ENCODE peak calls at places on chromosomes 12 and 14, in four cellular contexts. D is NB4, Z is dorsolateral prefrontal cortex, G is tibial artery. K is an unnamed sample.

GRCh38 chr12:96912261-96912660 is 5.2 kb downstream of the NEDD1 start:
- DNase-seq in Z (no peak), D (no peak), G (no peak), K (no peak)

GRCh38 chr14:31990959-31991541 is 86.1 kb upstream of the ARHGAP5 start:
- DNase-seq in D (no peak), G (no peak), Z (no peak), K (no peak)

GRCh38 chr14:51206462-51206861 is 33.6 kb upstream of the TMX1 start:
- DNase-seq in D (no peak), G (no peak), Z (no peak), K (no peak)

GRCh38 chr12:14774944-14775651 is 28.2 kb downstream of the WBP11 start:
- DNase-seq in Z (no peak), G (peak; percentile 40), D (peak; percentile 71), K (no peak)

GRCh38 chr12:108270035-108270840 is 68.9 kb downstream of the CMKLR1 start:
- DNase-seq in D (peak; percentile 13), Z (no peak), G (no peak), K (no peak)

GRCh38 chr12:46160081-46160980 is 108.5 kb downstream of the SLC38A1 start:
- DNase-seq in Z (no peak), D (no peak), G (peak; percentile 34), K (peak; percentile 96)

GRCh38 chr12:10075451-10075850 is 23.3 kb downstream of the CLEC1A start:
- DNase-seq in G (no peak), D (no peak), Z (no peak), K (no peak)

GRCh38 chr12:110107369-110108281 is 16.5 kb upstream of the IFT81 start:
- DNase-seq in D (no peak), Z (no peak), G (peak; percentile 61), K (peak; percentile 77)

GRCh38 chr14:31541702-31542101 is 19.5 kb upstream of the NUBPL start:
- DNase-seq in G (no peak), Z (no peak), D (no peak), K (no peak)

GRCh38 chr14:105401699-105402098 is 3.4 kb downstream of the TEX22 start:
- DNase-seq in G (no peak), Z (no peak), D (no peak), K (no peak)

GRCh38 chr12:644293-644639 is 19.0 kb downstream of the NINJ2 start:
- DNase-seq in Z (no peak), D (no peak), G (no peak), K (no peak)

GRCh38 chr12:58372298-58372697 is 430.9 kb downstream of the ATP23 start:
- DNase-seq in Z (no peak), D (no peak), G (no peak), K (no peak)

GRCh38 chr12:94614288-94614721 is 36.1 kb downstream of the TMCC3 start:
- DNase-seq in G (no peak), Z (no peak), D (no peak), K (no peak)

GRCh38 chr14:64324461-64325255 is 30.5 kb upstream of the ESR2 start:
- DNase-seq in D (no peak), G (no peak), Z (no peak), K (no peak)

GRCh38 chr12:129887047-129887568 is 16.7 kb downstream of the TMEM132D start:
- DNase-seq in D (no peak), G (no peak), Z (no peak), K (no peak)

GRCh38 chr12:107632246-107632645 is 53.4 kb upstream of the PWP1 start:
- DNase-seq in G (no peak), D (peak; percentile 38), Z (no peak), K (no peak)

GRCh38 chr12:50201987-50202521 is 34.9 kb upstream of the CERS5 start:
- DNase-seq in G (no peak), D (no peak), Z (no peak), K (no peak)

DNA sequence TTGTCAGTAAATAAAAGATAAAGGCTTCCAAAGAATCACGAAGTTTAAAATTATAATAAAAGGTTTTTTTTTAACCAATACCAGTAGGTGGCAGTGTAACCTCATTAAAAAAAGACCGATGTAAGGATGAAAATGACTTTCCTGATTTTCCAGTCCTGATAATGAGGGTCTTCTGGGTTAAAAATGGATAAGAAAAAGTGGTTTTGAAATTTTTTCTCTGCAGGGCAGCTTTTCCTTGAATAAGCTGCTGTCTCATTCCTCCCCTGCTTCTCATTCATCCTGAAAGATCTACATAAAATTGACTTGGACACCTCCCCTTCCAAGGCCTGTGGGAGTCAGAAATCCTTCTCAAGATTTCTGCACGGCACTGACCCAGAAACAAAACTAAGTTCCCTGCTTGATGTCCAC is 58.9 kb upstream of the FBXO33 start:
- DNase-seq in Z (no peak), G (no peak), D (peak; percentile 38), K (no peak)
- TF ChIP-seq CTCF in Z (peak; percentile 59), G (peak; percentile 55), D (peak; percentile 4), K (peak; percentile 25)

GRCh38 chr12:120684523-120684932 is 2.4 kb upstream of the MLEC start:
- DNase-seq in G (no peak), D (peak; percentile 70), Z (no peak), K (no peak)

GRCh38 chr12:120687570-120688289 is 781 bp downstream of the MLEC start:
- DNase-seq in G (peak; percentile 34), Z (no peak), D (peak; percentile 63), K (no peak)

GRCh38 chr12:120688527-120689071 is 1.6 kb downstream of the MLEC start:
- DNase-seq in Z (no peak), D (peak; percentile 84), G (no peak), K (no peak)

GRCh38 chr12:120686151-120686689 is 729 bp upstream of the MLEC start:
- DNase-seq in Z (peak; percentile 99), D (peak; percentile 100), G (peak; percentile 97), K (peak; percentile 88)

DNA sequence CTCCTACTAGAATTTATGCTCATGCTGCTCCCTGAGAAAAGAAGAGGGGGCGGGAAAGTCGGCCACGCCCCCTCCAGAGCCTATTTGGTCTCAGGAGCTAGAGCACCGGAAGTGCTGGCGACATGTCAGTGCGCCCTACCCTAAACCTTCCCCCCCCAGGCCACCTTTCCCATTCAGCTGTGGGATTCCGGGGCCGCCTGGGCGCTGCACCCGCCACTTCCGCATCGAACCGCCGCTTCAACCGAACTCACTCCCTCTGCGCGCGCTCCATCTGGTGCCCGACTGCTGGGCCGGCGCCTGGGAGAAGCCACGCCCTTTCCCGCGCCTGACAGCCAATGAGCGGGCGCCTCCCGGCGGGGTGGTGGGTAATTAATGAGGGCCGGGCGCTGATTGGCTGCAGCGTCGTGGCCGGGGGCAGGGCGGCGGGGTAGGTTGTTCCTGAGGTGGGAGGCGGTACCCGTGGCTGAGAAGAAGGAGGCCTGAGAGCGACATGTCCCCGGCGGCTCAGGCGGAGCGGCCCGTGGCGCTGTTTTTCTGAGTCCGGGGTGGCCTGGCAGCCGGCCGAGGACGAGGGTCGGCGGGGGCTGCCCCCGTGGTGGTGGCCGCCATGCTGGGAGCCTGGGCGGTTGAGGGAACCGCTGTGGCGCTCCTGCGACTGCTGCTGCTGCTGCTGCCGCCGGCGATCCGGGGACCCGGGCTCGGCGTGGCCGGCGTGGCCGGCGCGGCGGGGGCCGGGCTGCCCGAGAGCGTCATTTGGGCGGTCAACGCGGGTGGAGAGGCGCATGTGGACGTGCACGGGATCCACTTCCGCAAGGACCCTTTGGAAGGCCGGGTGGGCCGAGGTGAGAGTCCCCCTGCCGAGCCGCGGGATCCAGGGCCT is at the start of gene MLEC:
- DNase-seq in D (peak; percentile 100), Z (peak; percentile 98), G (peak; percentile 98), K (peak; percentile 90)
- TF ChIP-seq CTCF in D (no peak), Z (peak; percentile 17), G (no peak), K (no peak)

GRCh38 chr14:22118894-22119477 is 445.4 kb upstream of the OR4E1 start:
- DNase-seq in Z (no peak), G (no peak), D (no peak), K (no peak)
- TF ChIP-seq CTCF in Z (no peak), G (no peak), D (no peak), K (no peak)

GRCh38 chr12:12786716-12787601 is 1.5 kb downstream of the APOLD1 start:
- DNase-seq in D (peak; percentile 87), Z (peak; percentile 57), G (peak; percentile 75), K (peak; percentile 41)
- TF ChIP-seq CTCF in D (no peak), Z (peak; percentile 24), G (peak; percentile 12), K (no peak)

DNA sequence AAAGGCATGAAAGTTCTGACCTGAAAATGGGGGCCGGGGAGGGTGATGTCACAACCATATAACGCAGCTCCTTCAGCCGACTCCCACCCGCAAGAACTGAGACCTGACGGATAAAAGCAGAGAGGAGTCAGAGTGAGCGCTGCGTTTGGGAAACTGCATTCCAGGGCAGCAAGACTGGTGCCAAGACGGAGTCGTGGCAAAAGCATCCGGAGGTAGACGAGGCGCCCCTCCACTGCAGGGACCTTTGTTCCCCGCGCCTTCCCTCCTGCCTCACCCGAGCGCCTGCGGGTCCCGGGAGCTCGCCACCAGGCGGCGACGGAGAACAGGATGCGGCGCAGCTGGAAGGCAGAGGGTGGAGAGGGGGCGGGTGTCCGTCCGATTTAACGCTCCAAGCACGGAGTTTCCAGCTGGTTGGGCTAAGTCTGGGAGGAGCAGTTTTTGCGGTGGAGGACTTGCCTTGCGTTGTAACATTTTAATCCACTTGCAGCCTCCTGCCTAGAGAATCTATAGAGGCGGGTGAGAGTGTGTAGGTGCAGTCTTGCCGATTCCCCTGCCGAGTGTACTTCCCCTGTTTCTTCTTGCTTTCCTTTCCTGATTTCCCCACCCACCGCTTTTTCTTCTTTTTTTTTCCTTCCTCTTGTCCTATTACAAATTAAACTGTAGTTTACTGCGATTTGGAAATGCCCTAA is 1.2 kb upstream of the CPNE8 start:
- DNase-seq in Z (peak; percentile 65), D (peak; percentile 80), G (peak; percentile 90), K (peak; percentile 66)
- TF ChIP-seq CTCF in Z (peak; percentile 88), D (peak; percentile 79), G (peak; percentile 93), K (peak; percentile 98)

GRCh38 chr12:4809449-4810218 is 89.4 kb downstream of the GALNT8 start:
- DNase-seq in G (no peak), D (no peak), Z (no peak), K (no peak)
- TF ChIP-seq CTCF in G (no peak), D (no peak), Z (no peak), K (no peak)

DNA sequence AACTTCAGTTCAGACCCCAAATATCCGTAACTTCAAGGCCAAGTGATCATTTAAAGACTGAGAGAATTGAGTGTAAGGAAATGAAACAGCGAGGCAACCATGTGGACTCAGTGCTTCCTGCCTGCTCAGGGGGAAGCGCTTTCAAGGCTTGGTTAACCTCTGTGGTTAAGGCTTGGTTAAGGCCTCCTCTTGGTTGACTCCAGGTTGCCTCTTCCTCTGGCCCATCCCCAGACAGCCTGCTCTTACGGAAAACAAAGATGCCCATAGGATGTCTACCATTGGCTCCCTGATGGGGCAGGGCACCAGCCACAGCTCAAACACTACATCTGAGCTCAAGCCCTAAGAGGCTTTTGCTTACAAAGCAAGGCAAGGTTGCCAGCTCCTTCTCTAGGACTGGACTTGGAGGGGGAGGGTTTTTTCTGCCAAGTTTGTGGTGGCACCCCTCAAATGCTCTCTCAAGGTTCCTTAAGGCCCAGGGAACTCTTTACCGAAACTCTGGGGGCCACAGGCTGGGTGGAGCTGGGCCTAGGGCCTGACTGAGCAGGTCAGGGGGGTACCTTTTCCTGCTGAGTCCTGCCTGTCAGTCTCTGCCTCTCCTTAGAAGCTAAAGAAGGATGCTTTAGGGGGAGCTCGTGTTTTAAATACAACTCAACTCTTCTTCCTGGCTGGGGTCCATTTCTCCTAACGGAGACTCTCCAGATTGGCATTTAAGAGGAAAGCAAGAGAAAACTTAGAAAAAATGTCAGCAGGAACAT is 13.7 kb downstream of the COL2A1 start:
- DNase-seq in Z (no peak), D (peak; percentile 67), G (no peak), K (no peak)
- TF ChIP-seq CTCF in Z (no peak), D (no peak), G (no peak), K (no peak)

GRCh38 chr14:68683326-68683725 is 109.5 kb downstream of the ZFP36L1 start:
- DNase-seq in D (peak; percentile 75), G (peak; percentile 20), Z (no peak), K (no peak)
- TF ChIP-seq CTCF in D (no peak), G (no peak), Z (no peak), K (no peak)

GRCh38 chr12:89873745-89874144 is 165.1 kb upstream of the ATP2B1 start:
- DNase-seq in G (no peak), Z (no peak), D (no peak), K (no peak)
- TF ChIP-seq CTCF in G (no peak), Z (no peak), D (no peak), K (no peak)